ENCODE peak calls at places on chromosome 13, in ten cellular contexts. One of them, this sample, is unnamed.

GRCh38 chr13:69585656-69586055 is 522.0 kb upstream of the ATXN8OS start:
- DNase-seq in HCEC 1CT: no peak
- DNase-seq in AG10803: no peak
- DNase-seq in stimulated activated CD8-positive, alpha-beta memory T cell treated with anti-CD3 and anti-CD28 coated beads, Interleukin-15, amount 100 ng/mL, for 4 hours: no peak
- DNase-seq in omental fat pad: no peak
- DNase-seq in mesendoderm: peak; percentile 23
- DNase-seq in endodermal cell: no peak
- DNase-seq in left lung: no peak
- DNase-seq in MCF 10A: no peak
- DNase-seq in naive thymus-derived CD4-positive, alpha-beta T cell: no peak
- DNase-seq in this sample: no peak

GRCh38 chr13:29707876-29708543 is 112.5 kb upstream of the SLC7A1 start:
- DNase-seq in HCEC 1CT: peak; percentile 48
- DNase-seq in AG10803: peak; percentile 62
- DNase-seq in stimulated activated CD8-positive, alpha-beta memory T cell treated with anti-CD3 and anti-CD28 coated beads, Interleukin-15, amount 100 ng/mL, for 4 hours: peak; percentile 13
- DNase-seq in omental fat pad: no peak
- DNase-seq in mesendoderm: peak; percentile 84
- DNase-seq in endodermal cell: peak; percentile 91
- DNase-seq in left lung: no peak
- DNase-seq in MCF 10A: peak; percentile 62
- DNase-seq in naive thymus-derived CD4-positive, alpha-beta T cell: peak; percentile 18
- DNase-seq in this sample: peak; percentile 22

GRCh38 chr13:109654341-109655205 is 131.8 kb downstream of the IRS2 start:
- DNase-seq in HCEC 1CT: no peak
- DNase-seq in AG10803: peak; percentile 25
- DNase-seq in stimulated activated CD8-positive, alpha-beta memory T cell treated with anti-CD3 and anti-CD28 coated beads, Interleukin-15, amount 100 ng/mL, for 4 hours: no peak
- DNase-seq in omental fat pad: no peak
- DNase-seq in mesendoderm: no peak
- DNase-seq in endodermal cell: no peak
- DNase-seq in left lung: no peak
- DNase-seq in MCF 10A: peak; percentile 26
- DNase-seq in naive thymus-derived CD4-positive, alpha-beta T cell: no peak
- DNase-seq in this sample: no peak

GRCh38 chr13:31014461-31014860 is 82.0 kb downstream of the TEX26 start:
- DNase-seq in HCEC 1CT: no peak
- DNase-seq in AG10803: no peak
- DNase-seq in stimulated activated CD8-positive, alpha-beta memory T cell treated with anti-CD3 and anti-CD28 coated beads, Interleukin-15, amount 100 ng/mL, for 4 hours: no peak
- DNase-seq in omental fat pad: no peak
- DNase-seq in mesendoderm: no peak
- DNase-seq in endodermal cell: no peak
- DNase-seq in left lung: no peak
- DNase-seq in MCF 10A: no peak
- DNase-seq in naive thymus-derived CD4-positive, alpha-beta T cell: no peak
- DNase-seq in this sample: no peak

GRCh38 chr13:79481685-79482052 is 714 bp downstream of the NDFIP2 start:
- DNase-seq in HCEC 1CT: no peak
- DNase-seq in AG10803: no peak
- DNase-seq in stimulated activated CD8-positive, alpha-beta memory T cell treated with anti-CD3 and anti-CD28 coated beads, Interleukin-15, amount 100 ng/mL, for 4 hours: peak; percentile 52
- DNase-seq in omental fat pad: no peak
- DNase-seq in mesendoderm: no peak
- DNase-seq in endodermal cell: no peak
- DNase-seq in left lung: no peak
- DNase-seq in MCF 10A: peak; percentile 43
- DNase-seq in naive thymus-derived CD4-positive, alpha-beta T cell: peak; percentile 24
- DNase-seq in this sample: peak; percentile 47

GRCh38 chr13:25378528-25378927 is 6.8 kb downstream of the ATP8A2 start:
- DNase-seq in HCEC 1CT: no peak
- DNase-seq in AG10803: no peak
- DNase-seq in stimulated activated CD8-positive, alpha-beta memory T cell treated with anti-CD3 and anti-CD28 coated beads, Interleukin-15, amount 100 ng/mL, for 4 hours: no peak
- DNase-seq in omental fat pad: no peak
- DNase-seq in mesendoderm: no peak
- DNase-seq in endodermal cell: no peak
- DNase-seq in left lung: no peak
- DNase-seq in MCF 10A: no peak
- DNase-seq in naive thymus-derived CD4-positive, alpha-beta T cell: no peak
- DNase-seq in this sample: no peak

GRCh38 chr13:105817498-105817897 is 718.0 kb downstream of the EFNB2 start:
- DNase-seq in HCEC 1CT: no peak
- DNase-seq in AG10803: no peak
- DNase-seq in stimulated activated CD8-positive, alpha-beta memory T cell treated with anti-CD3 and anti-CD28 coated beads, Interleukin-15, amount 100 ng/mL, for 4 hours: no peak
- DNase-seq in omental fat pad: no peak
- DNase-seq in mesendoderm: no peak
- DNase-seq in endodermal cell: no peak
- DNase-seq in left lung: no peak
- DNase-seq in MCF 10A: peak; percentile 9
- DNase-seq in naive thymus-derived CD4-positive, alpha-beta T cell: no peak
- DNase-seq in this sample: no peak

GRCh38 chr13:84126671-84127171 is 244.4 kb upstream of the SLITRK1 start:
- DNase-seq in HCEC 1CT: no peak
- DNase-seq in AG10803: no peak
- DNase-seq in stimulated activated CD8-positive, alpha-beta memory T cell treated with anti-CD3 and anti-CD28 coated beads, Interleukin-15, amount 100 ng/mL, for 4 hours: no peak
- DNase-seq in omental fat pad: no peak
- DNase-seq in mesendoderm: no peak
- DNase-seq in endodermal cell: no peak
- DNase-seq in left lung: no peak
- DNase-seq in MCF 10A: peak; percentile 7
- DNase-seq in naive thymus-derived CD4-positive, alpha-beta T cell: no peak
- DNase-seq in this sample: no peak

GRCh38 chr13:70842062-70842644 is 733.9 kb upstream of the KLHL1 start:
- DNase-seq in HCEC 1CT: no peak
- DNase-seq in AG10803: no peak
- DNase-seq in stimulated activated CD8-positive, alpha-beta memory T cell treated with anti-CD3 and anti-CD28 coated beads, Interleukin-15, amount 100 ng/mL, for 4 hours: no peak
- DNase-seq in omental fat pad: no peak
- DNase-seq in mesendoderm: peak; percentile 18
- DNase-seq in endodermal cell: peak; percentile 53
- DNase-seq in left lung: no peak
- DNase-seq in MCF 10A: peak; percentile 7
- DNase-seq in naive thymus-derived CD4-positive, alpha-beta T cell: no peak
- DNase-seq in this sample: no peak

GRCh38 chr13:67574320-67575233 is 344.4 kb upstream of the PCDH9 start:
- DNase-seq in HCEC 1CT: peak; percentile 63
- DNase-seq in AG10803: peak; percentile 0
- DNase-seq in stimulated activated CD8-positive, alpha-beta memory T cell treated with anti-CD3 and anti-CD28 coated beads, Interleukin-15, amount 100 ng/mL, for 4 hours: no peak
- DNase-seq in omental fat pad: no peak
- DNase-seq in mesendoderm: peak; percentile 2
- DNase-seq in endodermal cell: no peak
- DNase-seq in left lung: no peak
- DNase-seq in MCF 10A: peak; percentile 98
- DNase-seq in naive thymus-derived CD4-positive, alpha-beta T cell: no peak
- DNase-seq in this sample: no peak

GRCh38 chr13:101892296-101892695 is 439.8 kb downstream of the ITGBL1 start:
- DNase-seq in HCEC 1CT: no peak
- DNase-seq in AG10803: no peak
- DNase-seq in stimulated activated CD8-positive, alpha-beta memory T cell treated with anti-CD3 and anti-CD28 coated beads, Interleukin-15, amount 100 ng/mL, for 4 hours: no peak
- DNase-seq in omental fat pad: no peak
- DNase-seq in mesendoderm: no peak
- DNase-seq in endodermal cell: no peak
- DNase-seq in left lung: no peak
- DNase-seq in MCF 10A: no peak
- DNase-seq in naive thymus-derived CD4-positive, alpha-beta T cell: no peak
- DNase-seq in this sample: no peak

GRCh38 chr13:71866173-71867091 is 572 bp downstream of the DACH1 start:
- DNase-seq in HCEC 1CT: no peak
- DNase-seq in AG10803: no peak
- DNase-seq in stimulated activated CD8-positive, alpha-beta memory T cell treated with anti-CD3 and anti-CD28 coated beads, Interleukin-15, amount 100 ng/mL, for 4 hours: no peak
- DNase-seq in omental fat pad: no peak
- DNase-seq in mesendoderm: peak; percentile 29
- DNase-seq in endodermal cell: peak; percentile 76
- DNase-seq in left lung: no peak
- DNase-seq in MCF 10A: no peak
- DNase-seq in naive thymus-derived CD4-positive, alpha-beta T cell: peak; percentile 24
- DNase-seq in this sample: no peak

GRCh38 chr13:46041335-46041934 is 11.1 kb downstream of the ZC3H13 start:
- DNase-seq in HCEC 1CT: no peak
- DNase-seq in AG10803: peak; percentile 80
- DNase-seq in stimulated activated CD8-positive, alpha-beta memory T cell treated with anti-CD3 and anti-CD28 coated beads, Interleukin-15, amount 100 ng/mL, for 4 hours: no peak
- DNase-seq in omental fat pad: no peak
- DNase-seq in mesendoderm: no peak
- DNase-seq in endodermal cell: no peak
- DNase-seq in left lung: no peak
- DNase-seq in MCF 10A: no peak
- DNase-seq in naive thymus-derived CD4-positive, alpha-beta T cell: no peak
- DNase-seq in this sample: no peak

GRCh38 chr13:110528911-110529310 is 32.6 kb downstream of the RAB20 start:
- DNase-seq in HCEC 1CT: no peak
- DNase-seq in AG10803: no peak
- DNase-seq in stimulated activated CD8-positive, alpha-beta memory T cell treated with anti-CD3 and anti-CD28 coated beads, Interleukin-15, amount 100 ng/mL, for 4 hours: no peak
- DNase-seq in omental fat pad: no peak
- DNase-seq in mesendoderm: peak; percentile 64
- DNase-seq in endodermal cell: no peak
- DNase-seq in left lung: peak; percentile 4
- DNase-seq in MCF 10A: no peak
- DNase-seq in naive thymus-derived CD4-positive, alpha-beta T cell: no peak
- DNase-seq in this sample: no peak

GRCh38 chr13:110448230-110448629 is 113.3 kb downstream of the RAB20 start:
- DNase-seq in HCEC 1CT: peak; percentile 91
- DNase-seq in AG10803: peak; percentile 81
- DNase-seq in stimulated activated CD8-positive, alpha-beta memory T cell treated with anti-CD3 and anti-CD28 coated beads, Interleukin-15, amount 100 ng/mL, for 4 hours: no peak
- DNase-seq in omental fat pad: no peak
- DNase-seq in mesendoderm: peak; percentile 68
- DNase-seq in endodermal cell: no peak
- DNase-seq in left lung: no peak
- DNase-seq in MCF 10A: peak; percentile 61
- DNase-seq in naive thymus-derived CD4-positive, alpha-beta T cell: no peak
- DNase-seq in this sample: no peak

GRCh38 chr13:29254971-29255370 is 340.5 kb downstream of the SLC7A1 start:
- DNase-seq in HCEC 1CT: no peak
- DNase-seq in AG10803: no peak
- DNase-seq in stimulated activated CD8-positive, alpha-beta memory T cell treated with anti-CD3 and anti-CD28 coated beads, Interleukin-15, amount 100 ng/mL, for 4 hours: no peak
- DNase-seq in omental fat pad: no peak
- DNase-seq in mesendoderm: no peak
- DNase-seq in endodermal cell: no peak
- DNase-seq in left lung: no peak
- DNase-seq in MCF 10A: no peak
- DNase-seq in naive thymus-derived CD4-positive, alpha-beta T cell: no peak
- DNase-seq in this sample: no peak

GRCh38 chr13:112954488-112955270 is 14.3 kb upstream of the MCF2L start:
- DNase-seq in HCEC 1CT: no peak
- DNase-seq in AG10803: no peak
- DNase-seq in stimulated activated CD8-positive, alpha-beta memory T cell treated with anti-CD3 and anti-CD28 coated beads, Interleukin-15, amount 100 ng/mL, for 4 hours: no peak
- DNase-seq in omental fat pad: no peak
- DNase-seq in mesendoderm: no peak
- DNase-seq in endodermal cell: peak; percentile 27
- DNase-seq in left lung: no peak
- DNase-seq in MCF 10A: no peak
- DNase-seq in naive thymus-derived CD4-positive, alpha-beta T cell: no peak
- DNase-seq in this sample: no peak

GRCh38 chr13:26486550-26486949 is 70.9 kb upstream of the WASF3 start:
- DNase-seq in HCEC 1CT: no peak
- DNase-seq in AG10803: no peak
- DNase-seq in stimulated activated CD8-positive, alpha-beta memory T cell treated with anti-CD3 and anti-CD28 coated beads, Interleukin-15, amount 100 ng/mL, for 4 hours: no peak
- DNase-seq in omental fat pad: no peak
- DNase-seq in mesendoderm: no peak
- DNase-seq in endodermal cell: peak; percentile 24
- DNase-seq in left lung: no peak
- DNase-seq in MCF 10A: no peak
- DNase-seq in naive thymus-derived CD4-positive, alpha-beta T cell: no peak
- DNase-seq in this sample: no peak

GRCh38 chr13:107928762-107929161 is 286.6 kb downstream of the LIG4 start:
- DNase-seq in HCEC 1CT: no peak
- DNase-seq in AG10803: no peak
- DNase-seq in stimulated activated CD8-positive, alpha-beta memory T cell treated with anti-CD3 and anti-CD28 coated beads, Interleukin-15, amount 100 ng/mL, for 4 hours: no peak
- DNase-seq in omental fat pad: no peak
- DNase-seq in mesendoderm: peak; percentile 6
- DNase-seq in endodermal cell: no peak
- DNase-seq in left lung: no peak
- DNase-seq in MCF 10A: no peak
- DNase-seq in naive thymus-derived CD4-positive, alpha-beta T cell: no peak
- DNase-seq in this sample: no peak